ENCODE peak calls at places on chromosome 20, in five cellular contexts. C is HepG2, F is HCT116, N is GM12878, O is K562. Y is an unnamed sample.

GRCh38 chr20:46543959-46544358 is 6.5 kb downstream of the OCSTAMP start:
- ATAC-seq in C (peak; percentile 17), F (no peak), N (no peak), O (no peak), Y (no peak)

GRCh38 chr20:48215536-48215935 is 430.3 kb upstream of the SULF2 start:
- ATAC-seq in C (no peak), F (peak; percentile 65), N (no peak), O (no peak), Y (no peak)

GRCh38 chr20:47546184-47547033 is 44.7 kb downstream of the NCOA3 start:
- ATAC-seq in C (no peak), F (no peak), N (no peak), O (no peak), Y (no peak)

GRCh38 chr20:38874460-38875169 is 51.6 kb upstream of the FAM83D start:
- ATAC-seq in C (peak; percentile 12), F (no peak), N (peak; percentile 5), O (no peak), Y (no peak)

GRCh38 chr20:48283470-48284110 is 498.3 kb upstream of the SULF2 start:
- ATAC-seq in C (peak; percentile 63), F (no peak), N (no peak), O (no peak), Y (peak; percentile 60)

GRCh38 chr20:41078329-41078728 is 49.7 kb downstream of the TOP1 start:
- ATAC-seq in C (peak; percentile 91), F (peak; percentile 68), N (peak; percentile 71), O (peak; percentile 31), Y (peak; percentile 51)

GRCh38 chr20:25338112-25339023 is 52.3 kb downstream of the ABHD12 start:
- ATAC-seq in C (peak; percentile 83), F (no peak), N (no peak), O (peak; percentile 34), Y (no peak)

GRCh38 chr20:32574296-32575226 is 10.6 kb downstream of the NOL4L start:
- ATAC-seq in C (no peak), F (peak; percentile 52), N (no peak), O (peak; percentile 79), Y (peak; percentile 11)

GRCh38 chr20:4383966-4384365 is 337.7 kb upstream of the PRND start:
- ATAC-seq in C (no peak), F (no peak), N (no peak), O (no peak), Y (no peak)

GRCh38 chr20:61359254-61359653 is 107.2 kb downstream of the CDH4 start:
- ATAC-seq in C (no peak), F (no peak), N (no peak), O (no peak), Y (no peak)

GRCh38 chr20:62286493-62287064 is 16.2 kb upstream of the ADRM1 start:
- ATAC-seq in C (no peak), F (no peak), N (no peak), O (no peak), Y (no peak)

GRCh38 chr20:46622125-46622524 is 29.1 kb downstream of the SLC13A3 start:
- ATAC-seq in C (no peak), F (no peak), N (no peak), O (no peak), Y (no peak)

GRCh38 chr20:39249798-39250197 is 287.7 kb downstream of the DHX35 start:
- ATAC-seq in C (no peak), F (no peak), N (no peak), O (no peak), Y (no peak)

GRCh38 chr20:46343358-46344357 is 35.4 kb upstream of the CDH22 start:
- ATAC-seq in C (peak; percentile 51), F (no peak), N (peak; percentile 21), O (peak; percentile 30), Y (no peak)

DNA sequence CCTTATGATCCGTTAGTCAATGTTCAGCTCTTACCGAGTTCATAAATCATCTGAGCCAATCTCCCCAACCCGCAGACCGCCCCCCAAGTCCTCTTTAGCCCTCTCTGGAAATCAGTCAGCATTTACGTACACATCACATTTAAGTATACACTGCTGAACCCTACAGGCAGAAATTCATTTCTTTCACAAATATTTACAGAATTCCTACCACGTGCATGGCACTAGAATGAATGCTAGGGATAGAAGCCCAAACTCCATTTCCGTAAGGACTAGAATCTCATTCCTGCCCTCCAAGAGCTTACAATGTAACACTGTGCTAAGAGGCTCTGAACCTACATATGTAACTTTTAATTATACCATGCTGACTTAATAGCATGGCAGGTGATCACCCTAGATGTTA is 1.8 kb downstream of the OSER1 start:
- ATAC-seq in C (peak; percentile 16), F (no peak), N (peak; percentile 12), O (no peak), Y (no peak)
- TF ChIP-seq POLR2AphosphoS5 in C (no peak), F (no peak), N (no peak), O (no peak), Y (peak; percentile 65)

DNA sequence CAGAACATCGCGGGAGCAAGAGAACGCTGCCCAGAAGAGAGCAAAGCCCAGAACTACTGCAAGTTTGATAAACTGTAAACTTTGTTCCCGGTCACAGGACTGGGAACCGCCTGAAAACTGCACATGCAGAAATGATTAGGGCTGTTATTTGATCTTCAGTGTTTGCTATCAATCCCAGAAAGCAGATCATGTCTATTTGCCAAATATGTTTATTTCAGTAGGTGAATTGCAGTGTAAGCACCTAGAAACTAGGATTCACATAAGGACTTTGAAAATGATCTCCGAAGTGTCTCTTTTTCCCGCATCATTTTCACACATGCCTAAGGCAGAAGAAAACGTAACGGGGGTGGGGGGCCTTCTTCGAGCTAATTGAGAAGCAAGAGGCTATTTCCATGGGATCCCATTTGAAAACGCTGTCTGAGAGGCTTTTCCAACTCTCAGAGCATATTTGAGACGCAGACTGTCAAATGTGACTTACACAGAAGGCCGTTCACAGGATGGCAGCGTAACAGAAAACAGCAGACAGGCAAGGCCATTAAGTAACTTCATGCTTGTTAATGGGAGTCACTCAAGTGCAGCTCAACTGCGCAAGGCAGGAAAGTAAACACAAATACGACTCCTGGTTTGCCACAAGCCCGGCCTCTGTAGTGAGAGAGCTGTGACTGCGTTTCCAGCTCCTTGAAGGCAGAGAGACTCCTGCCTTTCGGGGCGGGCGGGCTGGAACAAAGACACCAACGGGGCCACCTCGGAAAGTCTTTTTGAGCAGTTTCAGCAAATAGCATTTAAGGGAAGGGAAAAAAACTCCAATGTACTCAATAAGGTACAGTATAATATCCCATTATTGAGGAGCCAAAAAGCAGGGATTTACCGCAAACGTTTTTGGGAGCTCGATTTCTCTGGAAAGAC is 144.7 kb upstream of the ZNF217 start:
- ATAC-seq in C (peak; percentile 90), F (peak; percentile 59), N (no peak), O (peak; percentile 73), Y (no peak)
- TF ChIP-seq POLR2A in C (peak; percentile 74), F (no peak), N (no peak), O (peak; percentile 63), Y (no peak)

DNA sequence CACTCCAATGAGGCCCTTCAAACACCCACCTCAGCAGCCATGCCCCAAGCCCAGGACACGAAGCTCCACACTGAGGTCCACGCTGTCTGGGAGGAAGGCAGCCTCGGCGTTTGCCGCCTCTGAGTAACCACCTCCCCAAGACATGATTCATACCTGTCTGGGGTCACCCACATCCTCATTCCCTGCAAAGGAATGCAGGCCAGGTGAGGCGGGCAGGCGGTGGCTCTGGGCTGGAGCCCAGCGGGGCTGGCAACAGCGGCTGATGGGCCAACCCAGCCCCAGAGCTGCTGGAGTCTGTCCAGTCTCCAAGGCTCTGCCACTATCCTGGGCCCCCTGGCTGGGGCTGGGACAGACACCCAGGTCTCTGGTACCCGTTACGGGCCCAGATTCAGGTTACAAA is 14.8 kb downstream of the PMEPA1 start:
- ATAC-seq in C (no peak), F (peak; percentile 44), N (no peak), O (no peak), Y (no peak)
- TF ChIP-seq POLR2AphosphoS5 in C (no peak), F (peak; percentile 64), N (no peak), O (no peak), Y (no peak)

DNA sequence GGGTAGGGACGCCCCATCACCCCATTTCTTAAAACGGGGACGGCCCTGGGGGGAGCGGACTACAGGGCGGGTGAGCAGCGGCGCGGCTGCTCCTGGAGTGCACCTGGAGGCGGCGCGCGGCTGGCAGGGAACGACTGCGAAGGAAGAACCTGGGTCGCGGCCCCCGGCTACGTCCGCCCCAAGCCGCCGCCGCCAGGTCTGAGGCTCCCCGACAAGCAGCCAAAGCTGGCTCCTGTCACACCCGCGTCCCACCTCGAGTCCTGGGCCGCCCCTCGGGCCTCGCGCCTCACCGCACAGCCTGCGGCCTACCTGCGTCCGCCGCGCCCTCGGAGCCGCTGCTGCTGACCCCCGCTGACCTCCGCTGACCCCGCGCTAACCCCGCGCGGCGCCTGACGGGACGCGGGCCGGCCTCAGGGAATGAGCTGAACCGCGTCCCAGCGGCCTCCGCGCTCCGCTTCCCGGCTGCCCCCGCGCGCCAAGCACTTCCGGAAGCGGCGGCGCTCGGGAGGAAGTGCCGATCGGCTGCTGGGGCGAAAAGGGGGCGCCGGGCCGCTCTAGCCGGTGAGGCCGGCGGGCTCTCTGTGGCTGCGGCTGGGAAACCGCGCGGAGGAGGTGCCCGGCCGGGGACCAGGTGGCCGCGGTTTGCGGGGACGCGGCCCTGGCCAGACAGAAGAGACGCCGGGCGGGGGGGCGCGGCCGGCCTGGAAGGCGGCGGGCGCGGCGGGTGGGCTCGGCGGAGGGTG is at the start of the genes ARFRP1 and ZGPAT:
- ATAC-seq in C (peak; percentile 89), F (peak; percentile 85), N (peak; percentile 93), O (peak; percentile 92), Y (peak; percentile 97)
- TF ChIP-seq POLR2A in C (no peak), F (peak; percentile 53), N (peak; percentile 83), O (peak; percentile 63), Y (peak; percentile 68)

GRCh38 chr20:251352-251751 is 6.2 kb upstream of the DEFB132 start:
- ATAC-seq in C (no peak), F (no peak), N (no peak), O (no peak), Y (no peak)
- TF ChIP-seq POLR2AphosphoS5 in C (no peak), F (no peak), N (no peak), O (no peak), Y (no peak)

DNA sequence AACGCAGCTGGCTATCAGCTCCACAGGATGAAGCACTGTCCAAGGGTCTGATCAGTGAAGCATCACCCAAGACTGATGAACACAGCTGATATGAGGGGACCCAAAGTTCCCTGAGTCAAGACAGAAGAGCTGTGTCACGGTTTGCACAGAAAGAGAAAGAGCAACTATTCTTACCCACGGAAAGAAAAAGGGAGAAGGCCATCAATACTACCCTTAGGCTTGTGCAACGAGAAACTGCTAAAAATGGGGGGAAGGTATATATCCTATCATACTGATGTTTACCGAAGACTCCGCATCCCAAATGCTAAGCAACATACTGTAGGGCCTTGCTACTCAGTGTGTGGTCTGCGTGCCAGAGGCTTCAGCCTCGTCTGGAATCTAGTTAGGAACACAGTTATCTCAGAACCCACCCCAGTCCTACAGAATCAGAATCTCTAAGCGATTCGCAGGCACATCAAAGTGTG is 665 bp downstream of the FASTKD5 start:
- ATAC-seq in C (peak; percentile 21), F (peak; percentile 7), N (peak; percentile 18), O (peak; percentile 65), Y (no peak)
- TF ChIP-seq POLR2A in C (no peak), F (no peak), N (no peak), O (no peak), Y (no peak)

GRCh38 chr20:44609511-44610312 is 27.3 kb downstream of the PKIG start:
- ATAC-seq in C (peak; percentile 97), F (peak; percentile 98), N (peak; percentile 98), O (peak; percentile 99), Y (peak; percentile 92)
- TF ChIP-seq POLR2AphosphoS5 in C (peak; percentile 89), F (peak; percentile 55), N (no peak), O (no peak), Y (peak; percentile 71)

GRCh38 chr20:33790571-33790970 is 20.6 kb upstream of the CHMP4B start:
- ATAC-seq in C (no peak), F (no peak), N (no peak), O (no peak), Y (no peak)
- TF ChIP-seq POLR2A in C (no peak), F (no peak), N (no peak), O (no peak), Y (no peak)

Y was measured in gastroesophageal sphincter.